ENCODE peak calls at places on chromosomes 6 and 20, in seven cellular contexts. B is CD8-positive, alpha-beta T cell; N is colonic mucosa; A is heart left ventricle; W is astrocyte of the cerebellum; I is fibroblast of lung; O is dorsolateral prefrontal cortex. J is an unnamed sample.

GRCh38 chr6:48912503-48912902 is 550.5 kb downstream of the MMUT start:
- DNase-seq in B (no peak), N (no peak), A (no peak), W (no peak), I (no peak), O (no peak), J (no peak)

GRCh38 chr20:36646678-36647077 is 682 bp upstream of the SLA2 start:
- DNase-seq in B (no peak), N (no peak), A (no peak), W (no peak), I (no peak), O (no peak), J (no peak)

GRCh38 chr6:16249971-16250370 is 11.6 kb downstream of the GMPR start:
- DNase-seq in B (no peak), N (no peak), A (no peak), W (peak; percentile 75), I (no peak), O (no peak), J (no peak)

GRCh38 chr6:168383062-168383854 is 57.7 kb upstream of the SMOC2 start:
- DNase-seq in B (no peak), N (no peak), A (no peak), W (no peak), I (no peak), O (no peak), J (no peak)

GRCh38 chr6:67966830-67967229 is 668.3 kb upstream of the ADGRB3 start:
- DNase-seq in B (no peak), N (no peak), A (no peak), W (no peak), I (no peak), O (no peak), J (no peak)

GRCh38 chr6:105380634-105381033 is 22.2 kb downstream of the PREP start:
- DNase-seq in B (no peak), N (peak; percentile 61), A (no peak), W (no peak), I (no peak), O (no peak), J (no peak)

GRCh38 chr6:169185692-169186485 is 67.8 kb downstream of the THBS2 start:
- DNase-seq in B (no peak), N (no peak), A (no peak), W (no peak), I (no peak), O (no peak), J (no peak)

GRCh38 chr20:58552366-58552934 is 37.3 kb upstream of the APCDD1L start:
- DNase-seq in B (peak; percentile 9), N (peak; percentile 9), A (no peak), W (no peak), I (no peak), O (no peak), J (no peak)

GRCh38 chr6:40845588-40845987 is 193.4 kb downstream of the UNC5CL start:
- DNase-seq in B (no peak), N (peak; percentile 40), A (peak; percentile 20), W (peak; percentile 23), I (peak; percentile 42), O (no peak), J (peak; percentile 69)

GRCh38 chr6:107116328-107116892 is 1.1 kb upstream of the BEND3 start:
- DNase-seq in B (no peak), N (peak; percentile 73), A (no peak), W (no peak), I (no peak), O (no peak), J (peak; percentile 23)

GRCh38 chr6:160132776-160133338 is 11.2 kb downstream of the SLC22A1 start:
- DNase-seq in B (no peak), N (no peak), A (no peak), W (no peak), I (no peak), O (no peak), J (no peak)

GRCh38 chr6:148146717-148147116 is 195.9 kb upstream of the SASH1 start:
- DNase-seq in B (no peak), N (no peak), A (no peak), W (no peak), I (no peak), O (no peak), J (peak; percentile 84)

GRCh38 chr6:93787841-93788240 is 368.5 kb upstream of the EPHA7 start:
- DNase-seq in B (no peak), N (no peak), A (no peak), W (no peak), I (peak; percentile 56), O (no peak), J (peak; percentile 18)

GRCh38 chr6:87661503-87661902 is 40.5 kb downstream of the AKIRIN2 start:
- DNase-seq in B (no peak), N (no peak), A (no peak), W (no peak), I (no peak), O (no peak), J (no peak)

GRCh38 chr6:37029249-37029959 is 23.9 kb downstream of the FGD2 start:
- DNase-seq in B (peak; percentile 70), N (peak; percentile 43), A (peak; percentile 69), W (peak; percentile 49), I (peak; percentile 84), O (no peak), J (peak; percentile 91)

GRCh38 chr6:107009499-107009898 is 18.5 kb upstream of the MTRES1 start:
- DNase-seq in B (no peak), N (no peak), A (no peak), W (no peak), I (no peak), O (no peak), J (no peak)

GRCh38 chr6:39917981-39918380 is 16.3 kb downstream of the MOCS1 start:
- DNase-seq in B (no peak), N (peak; percentile 52), A (no peak), W (no peak), I (no peak), O (no peak), J (no peak)

GRCh38 chr6:112298021-112298745 is 43.8 kb upstream of the LAMA4 start:
- DNase-seq in B (no peak), N (no peak), A (no peak), W (peak; percentile 86), I (peak; percentile 99), O (no peak), J (peak; percentile 73)

GRCh38 chr6:160520043-160520904 is 143.8 kb downstream of the LPA start:
- DNase-seq in B (peak; percentile 88), N (peak; percentile 86), A (peak; percentile 48), W (no peak), I (peak; percentile 65), O (peak; percentile 71), J (peak; percentile 33)

GRCh38 chr6:84967389-84967788 is 203.0 kb upstream of the TBX18 start:
- DNase-seq in B (no peak), N (no peak), A (no peak), W (no peak), I (peak; percentile 57), O (no peak), J (peak; percentile 42)

GRCh38 chr6:19851273-19852089 is 14.3 kb downstream of the ID4 start:
- DNase-seq in B (no peak), N (peak; percentile 31), A (no peak), W (peak; percentile 67), I (peak; percentile 83), O (no peak), J (peak; percentile 90)

GRCh38 chr6:35318200-35318844 is 20.7 kb downstream of the DEF6 start:
- DNase-seq in B (peak; percentile 45), N (peak; percentile 94), A (peak; percentile 83), W (peak; percentile 27), I (peak; percentile 71), O (peak; percentile 78), J (peak; percentile 88)

GRCh38 chr6:55034752-55035151 is 139.6 kb upstream of the HCRTR2 start:
- DNase-seq in B (no peak), N (no peak), A (no peak), W (no peak), I (no peak), O (no peak), J (no peak)

GRCh38 chr20:50506270-50506579 is 4.0 kb upstream of the PTPN1 start:
- DNase-seq in B (no peak), N (no peak), A (no peak), W (no peak), I (no peak), O (no peak), J (no peak)

GRCh38 chr6:129432738-129433137 is 277.2 kb downstream of the ARHGAP18 start:
- DNase-seq in B (no peak), N (no peak), A (no peak), W (no peak), I (no peak), O (no peak), J (peak; percentile 31)
- TF ChIP-seq CTCF in B (no peak), N (no peak), A (no peak), W (peak; percentile 8), I (no peak), O (no peak), J (peak; percentile 60)

DNA sequence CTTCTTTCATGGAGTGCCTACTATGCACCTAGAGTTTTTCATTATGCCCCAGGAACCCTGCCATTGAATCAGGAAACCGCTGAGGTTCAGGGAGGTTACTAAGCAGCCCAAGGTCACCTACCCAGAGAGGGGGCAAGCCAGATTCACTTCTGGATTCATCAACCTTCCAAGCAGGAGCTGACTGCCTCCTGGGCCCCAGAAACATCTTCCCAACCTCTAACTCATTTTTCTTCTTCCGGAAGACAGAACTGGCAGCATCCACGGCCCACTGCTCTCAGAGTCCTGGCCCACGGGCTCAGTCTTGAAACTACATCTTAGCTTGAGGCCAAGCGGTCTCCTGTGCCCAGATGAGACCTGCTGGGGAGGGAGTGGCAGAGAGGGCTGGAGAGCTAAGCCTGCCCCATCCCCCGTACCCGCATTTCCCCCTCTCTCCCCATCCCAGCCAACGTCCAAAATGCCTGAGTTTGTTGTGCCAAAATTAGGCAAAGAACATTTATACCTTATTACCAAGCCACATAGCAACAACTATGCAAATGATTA is 281.0 kb downstream of the CDC5L start:
- DNase-seq in B (peak; percentile 39), N (peak; percentile 4), A (no peak), W (no peak), I (no peak), O (no peak), J (no peak)
- TF ChIP-seq CTCF in B (no peak), N (peak; percentile 4), A (no peak), W (no peak), I (no peak), O (no peak), J (no peak)

GRCh38 chr6:162753775-162754174 is 26.0 kb downstream of the PACRG start:
- DNase-seq in B (no peak), N (no peak), A (no peak), W (no peak), I (no peak), O (no peak), J (no peak)

GRCh38 chr6:162750776-162751175 is 23.0 kb downstream of the PACRG start:
- DNase-seq in B (no peak), N (no peak), A (no peak), W (peak; percentile 19), I (peak; percentile 9), O (no peak), J (peak; percentile 88)
- TF ChIP-seq CTCF in B (no peak), N (no peak), A (no peak), W (no peak), I (no peak), O (no peak), J (peak; percentile 37)

DNA sequence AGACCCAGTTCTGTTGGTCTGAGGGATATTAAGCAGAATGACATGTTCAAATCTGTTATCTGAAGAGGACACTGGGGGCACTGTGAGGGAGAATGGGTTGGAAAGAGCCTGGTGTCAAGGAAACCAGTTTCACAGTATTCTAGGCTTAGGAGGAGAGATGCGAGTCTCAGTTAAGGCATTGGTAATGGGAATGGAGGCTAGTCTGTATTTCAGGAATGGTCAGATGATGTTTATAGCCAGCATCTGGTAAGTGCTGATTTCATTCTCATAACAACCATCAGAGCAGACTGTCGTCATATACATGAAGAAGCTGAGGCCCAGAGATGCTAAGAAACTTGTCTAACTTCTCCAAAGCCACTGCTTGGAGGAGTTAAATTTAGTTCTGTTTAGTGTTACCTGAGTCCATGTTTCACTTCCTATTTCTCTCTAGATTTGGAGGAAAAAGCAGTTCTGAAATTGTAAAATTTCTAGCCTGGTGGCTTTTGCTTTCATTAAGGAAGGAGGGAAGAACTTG is 242.0 kb downstream of the ARID1B start:
- DNase-seq in B (no peak), N (no peak), A (no peak), W (no peak), I (no peak), O (no peak), J (peak; percentile 22)
- TF ChIP-seq CTCF in B (no peak), N (no peak), A (no peak), W (no peak), I (no peak), O (no peak), J (no peak)

J was measured in PC-3.